ENCODE peak calls at places on chromosomes 4 and X, in four cellular contexts. J is K562, Q is H1, I is A549. R is an unnamed sample.

GRCh38 chr4:31896349-31896748 is 1176.2 kb downstream of the PCDH7 start:
- DNase-seq in J (no peak), Q (no peak), I (no peak), R (no peak)

GRCh38 chr4:171920901-171921300 is 107.7 kb downstream of the GALNTL6 start:
- DNase-seq in J (no peak), Q (no peak), I (no peak), R (no peak)

GRCh38 chrX:136920001-136920400 is 39.5 kb upstream of the RBMX start:
- DNase-seq in J (no peak), Q (no peak), I (no peak), R (no peak)

GRCh38 chrX:18676470-18676869 is 4.6 kb upstream of the RS1 start:
- DNase-seq in J (peak), Q (no peak), I (peak), R (peak)

GRCh38 chr4:165207016-165207430 is 338 bp upstream of the KLHL2 start:
- DNase-seq in J (peak), Q (no peak), I (peak), R (no peak)

GRCh38 chr4:163810757-163811156 is 316.3 kb downstream of the TMA16 start:
- DNase-seq in J (no peak), Q (no peak), I (peak), R (no peak)

GRCh38 chr4:124710911-124711310 is 1.6 kb downstream of the ANKRD50 start:
- DNase-seq in J (no peak), Q (no peak), I (no peak), R (no peak)

GRCh38 chr4:145045180-145045579 is 52.8 kb downstream of the ANAPC10 start:
- DNase-seq in J (no peak), Q (no peak), I (no peak), R (no peak)

GRCh38 chrX:54248309-54248708 is 65.3 kb upstream of the FAM120C start:
- DNase-seq in J (no peak), Q (no peak), I (peak), R (peak)

GRCh38 chr4:17769406-17770174 is 11.8 kb downstream of the FAM184B start:
- DNase-seq in J (no peak), Q (no peak), I (no peak), R (no peak)

GRCh38 chrX:63913719-63914118 is 128.7 kb upstream of the ARHGEF9 start:
- DNase-seq in J (no peak), Q (no peak), I (no peak), R (no peak)

GRCh38 chr4:172692701-172693100 is 475.9 kb upstream of the GALNT7 start:
- DNase-seq in J (no peak), Q (no peak), I (no peak), R (no peak)

GRCh38 chr4:149823770-149824221 is 8.2 kb upstream of the IQCM start:
- DNase-seq in J (no peak), Q (no peak), I (peak), R (no peak)

GRCh38 chr4:1748465-1748995 is 27.2 kb downstream of the TACC3 start:
- DNase-seq in J (peak), Q (peak), I (peak), R (peak)

GRCh38 chr4:665751-666435 is 8.2 kb downstream of the ATP5ME start:
- DNase-seq in J (no peak), Q (no peak), I (no peak), R (no peak)

GRCh38 chr4:108170729-108171540 is 2.2 kb upstream of the LEF1 start:
- DNase-seq in J (peak), Q (no peak), I (no peak), R (no peak)

GRCh38 chr4:102815981-102816380 is 11.4 kb downstream of the UBE2D3 start:
- DNase-seq in J (no peak), Q (no peak), I (peak), R (peak)

GRCh38 chr4:4704267-4704666 is 155.2 kb upstream of the MSX1 start:
- DNase-seq in J (no peak), Q (no peak), I (no peak), R (no peak)

GRCh38 chr4:177907736-177908424 is 465.6 kb upstream of the AGA start:
- DNase-seq in J (no peak), Q (no peak), I (peak), R (no peak)

GRCh38 chrX:104659037-104659744 is 93.2 kb downstream of the IL1RAPL2 start:
- DNase-seq in J (no peak), Q (no peak), I (no peak), R (no peak)

GRCh38 chrX:14095702-14096101 is 66.0 kb upstream of the GEMIN8 start:
- DNase-seq in J (peak), Q (peak), I (peak), R (peak)

GRCh38 chr4:3685081-3685645 is 81.0 kb upstream of the ADRA2C start:
- DNase-seq in J (no peak), Q (no peak), I (no peak), R (no peak)

GRCh38 chr4:119087656-119088055 is 48.0 kb upstream of the MYOZ2 start:
- DNase-seq in J (no peak), Q (no peak), I (no peak), R (no peak)

GRCh38 chr4:158860856-158861255 is 92.0 kb downstream of the FNIP2 start:
- DNase-seq in J (no peak), Q (no peak), I (no peak), R (no peak)

GRCh38 chr4:141609243-141609642 is 27.1 kb upstream of the IL15 start:
- DNase-seq in J (no peak), Q (no peak), I (no peak), R (no peak)

GRCh38 chrX:134542485-134542884 is 82.5 kb downstream of the HPRT1 start:
- DNase-seq in J (peak), Q (no peak), I (peak), R (no peak)

GRCh38 chr4:169338246-169338645 is 67.5 kb upstream of the SH3RF1 start:
- DNase-seq in J (no peak), Q (no peak), I (no peak), R (no peak)

GRCh38 chr4:140257461-140258305 is 103.7 kb upstream of the MAML3 start:
- DNase-seq in J (no peak), Q (no peak), I (no peak), R (no peak)

GRCh38 chr4:2182981-2183380 is 58.9 kb downstream of the HAUS3 start:
- DNase-seq in J (no peak), Q (no peak), I (no peak), R (no peak)

GRCh38 chr4:83785906-83786305 is 250.0 kb downstream of the GPAT3 start:
- DNase-seq in J (no peak), Q (no peak), I (no peak), R (no peak)

GRCh38 chr4:122652379-122652778 is 31.5 kb upstream of the IL21 start:
- DNase-seq in J (peak), Q (no peak), I (peak), R (peak)

GRCh38 chrX:19549838-19550237 is 34.5 kb upstream of the MAP3K15 start:
- DNase-seq in J (no peak), Q (no peak), I (no peak), R (no peak)

GRCh38 chrX:40897768-40898167 is 162.4 kb upstream of the MED14 start:
- DNase-seq in J (no peak), Q (no peak), I (no peak), R (no peak)

GRCh38 chr4:14223461-14223860 is 595.9 kb upstream of the BOD1L1 start:
- DNase-seq in J (no peak), Q (no peak), I (no peak), R (no peak)

GRCh38 chr4:14222630-14223029 is 595.1 kb upstream of the BOD1L1 start:
- DNase-seq in J (no peak), Q (no peak), I (no peak), R (no peak)

GRCh38 chr4:14221176-14221575 is 593.7 kb upstream of the BOD1L1 start:
- DNase-seq in J (no peak), Q (no peak), I (no peak), R (no peak)

GRCh38 chr4:14225683-14226207 is 598.2 kb upstream of the BOD1L1 start:
- DNase-seq in J (no peak), Q (no peak), I (peak), R (no peak)
- TF ChIP-seq JUN in J (no peak), Q (no peak), I (no peak), R (no peak)

GRCh38 chr4:121057466-121057911 is 14.8 kb downstream of the NDNF start:
- DNase-seq in J (no peak), Q (no peak), I (no peak), R (no peak)
- TF ChIP-seq RNF2 in J (no peak), Q (no peak), I (no peak), R (no peak)

DNA sequence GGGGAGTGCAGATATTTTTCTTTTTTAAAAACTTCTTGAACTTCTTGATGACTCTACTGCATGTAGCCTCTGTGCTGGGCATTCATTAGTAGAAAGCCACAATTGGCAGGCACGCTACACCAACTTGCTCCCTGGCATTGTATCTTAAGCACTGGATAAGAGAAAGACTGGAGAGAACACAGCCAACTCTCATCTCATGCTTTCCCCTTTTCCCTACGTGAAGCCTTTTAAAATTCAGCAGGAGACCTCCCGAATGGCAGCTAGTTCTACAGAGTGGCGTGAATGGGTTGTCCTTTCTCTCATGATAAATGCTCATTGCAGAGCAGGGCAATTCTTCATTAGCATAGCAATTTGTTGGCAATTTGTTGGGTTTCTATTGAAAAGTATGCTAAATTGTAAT is 47.9 kb downstream of the SEPTIN11 start:
- DNase-seq in J (no peak), Q (no peak), I (no peak), R (no peak)
- TF ChIP-seq JUN in J (no peak), Q (no peak), I (no peak), R (no peak)

GRCh38 chr4:52266537-52267137 is 215.5 kb downstream of the SPATA18 start:
- DNase-seq in J (no peak), Q (no peak), I (no peak), R (no peak)

GRCh38 chr4:52260507-52261302 is 209.6 kb downstream of the SPATA18 start:
- DNase-seq in J (no peak), Q (no peak), I (no peak), R (no peak)

GRCh38 chr4:52269761-52270160 is 218.7 kb downstream of the SPATA18 start:
- DNase-seq in J (no peak), Q (no peak), I (no peak), R (no peak)

GRCh38 chr4:52263612-52264011 is 212.5 kb downstream of the SPATA18 start:
- DNase-seq in J (no peak), Q (no peak), I (no peak), R (no peak)

DNA sequence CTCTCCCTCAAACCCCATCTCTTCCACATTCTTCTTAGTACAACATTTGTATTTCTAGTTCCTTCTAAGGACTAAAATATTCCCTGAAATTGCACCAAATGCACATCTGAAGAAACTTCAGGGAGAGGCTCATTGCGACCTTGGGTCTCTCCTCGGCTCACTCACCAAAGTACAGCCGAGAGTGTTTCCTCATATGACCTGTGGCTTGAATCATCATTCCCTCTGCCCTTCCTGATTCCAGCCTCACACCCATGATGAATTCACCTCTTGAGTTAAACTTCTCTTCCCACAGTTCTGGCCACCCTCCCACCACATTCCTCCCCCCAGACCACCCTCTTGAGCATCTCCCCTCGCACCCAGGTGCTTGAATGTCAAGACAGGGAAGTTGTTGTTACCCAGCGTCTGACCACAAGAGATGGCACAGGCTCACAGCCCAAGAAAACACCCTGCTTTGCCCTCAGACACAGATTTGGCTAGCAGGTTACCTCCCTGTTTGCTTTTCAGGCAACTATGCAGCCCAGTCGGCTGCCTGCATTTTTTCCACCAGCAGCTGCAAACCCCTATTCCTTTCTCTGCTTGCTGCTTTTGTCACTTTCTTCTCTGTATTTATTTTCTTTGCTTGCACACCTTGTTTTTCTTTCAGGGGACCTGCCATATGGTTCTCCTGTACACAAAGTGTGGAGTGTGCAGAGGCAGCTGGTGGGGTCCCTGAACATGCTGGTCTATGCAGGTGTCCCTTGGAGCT is 214.8 kb downstream of the SPATA18 start:
- DNase-seq in J (no peak), Q (no peak), I (no peak), R (no peak)
- TF ChIP-seq RNF2 in J (no peak), Q (no peak), I (no peak), R (no peak)

GRCh38 chrX:67892391-67892790 is 348.6 kb downstream of the AR start:
- DNase-seq in J (no peak), Q (no peak), I (no peak), R (no peak)
- TF ChIP-seq JUN in J (no peak), Q (no peak), I (no peak), R (no peak)

GRCh38 chr4:42371306-42372063 is 25.8 kb upstream of the SHISA3 start:
- DNase-seq in J (no peak), Q (no peak), I (peak), R (peak)
- TF ChIP-seq RNF2 in J (no peak), Q (no peak), I (no peak), R (no peak)

GRCh38 chrX:107880054-107880610 is 54.5 kb downstream of the MID2 start:
- DNase-seq in J (no peak), Q (no peak), I (no peak), R (no peak)
- TF ChIP-seq JUN in J (no peak), Q (no peak), I (no peak), R (no peak)